ENCODE peak calls at places on chromosomes 11 and 22, in nine cellular contexts. Z is upper lobe of right lung, P is spleen, H is IMR-90, X is uterus, Y is GM23338, V is HFFc6, U is tibial artery, F is Calu3. N is an unnamed sample.
A peak's percentile ranks its signal among the peaks of the same experiment; 100 is the strongest.

GRCh38 chr11:13010737-13011342 is 1.7 kb downstream of the RASSF10 start:
- DNase-seq in Z (peak; percentile 69), P (no peak), H (no peak), X (no peak), Y (peak; percentile 51), V (no peak), U (no peak), F (peak; percentile 27), N (peak; percentile 68)

GRCh38 chr11:23143031-23143430 is 282.8 kb upstream of the CCDC179 start:
- DNase-seq in Z (no peak), P (no peak), H (peak; percentile 44), X (no peak), Y (no peak), V (no peak), U (no peak), F (no peak), N (no peak)

GRCh38 chr11:15519124-15519791 is 404.5 kb downstream of the INSC start:
- DNase-seq in Z (no peak), P (no peak), H (no peak), X (no peak), Y (no peak), V (no peak), U (no peak), F (no peak), N (no peak)

GRCh38 chr11:90639687-90640086 is 416.8 kb upstream of the CHORDC1 start:
- DNase-seq in Z (no peak), P (no peak), H (no peak), X (no peak), Y (peak; percentile 38), V (no peak), U (no peak), F (peak; percentile 3), N (no peak)

GRCh38 chr11:17473071-17473744 is 3.4 kb downstream of the ABCC8 start:
- DNase-seq in Z (no peak), P (no peak), H (peak; percentile 7), X (no peak), Y (peak; percentile 95), V (peak; percentile 48), U (no peak), F (peak; percentile 57), N (no peak)

GRCh38 chr22:39284983-39285382 is 34.4 kb downstream of the RPL3 start:
- DNase-seq in Z (no peak), P (no peak), H (no peak), X (no peak), Y (no peak), V (no peak), U (no peak), F (no peak), N (no peak)

GRCh38 chr22:17198188-17199130 is 20.8 kb downstream of the ADA2 start:
- DNase-seq in Z (no peak), P (no peak), H (no peak), X (peak; percentile 22), Y (peak; percentile 98), V (no peak), U (no peak), F (no peak), N (peak; percentile 74)

GRCh38 chr11:72221386-72221785 is 3.2 kb upstream of the INPPL1 start:
- DNase-seq in Z (no peak), P (peak; percentile 81), H (no peak), X (no peak), Y (no peak), V (no peak), U (no peak), F (no peak), N (peak; percentile 49)

GRCh38 chr11:6617315-6617781 is 1.9 kb downstream of the TPP1 start:
- DNase-seq in Z (no peak), P (peak; percentile 75), H (no peak), X (peak; percentile 18), Y (no peak), V (no peak), U (no peak), F (no peak), N (no peak)

GRCh38 chr11:125903753-125904659 is at the start of gene DDX25:
- DNase-seq in Z (no peak), P (peak; percentile 85), H (no peak), X (no peak), Y (peak; percentile 88), V (no peak), U (no peak), F (no peak), N (peak; percentile 76)

GRCh38 chr11:27757953-27758352 is 57.7 kb upstream of the BDNF start:
- DNase-seq in Z (no peak), P (no peak), H (peak; percentile 75), X (no peak), Y (no peak), V (peak; percentile 75), U (no peak), F (no peak), N (no peak)

GRCh38 chr11:44484211-44484610 is 81.3 kb upstream of the CD82 start:
- DNase-seq in Z (no peak), P (no peak), H (peak; percentile 5), X (no peak), Y (peak; percentile 62), V (peak; percentile 27), U (no peak), F (peak; percentile 19), N (no peak)
- TF ChIP-seq CTCF in Z (no peak), P (no peak), H (peak; percentile 39), X (no peak), Y (peak; percentile 54), V (peak; percentile 74), U (no peak), F (no peak), N (peak; percentile 60)

DNA sequence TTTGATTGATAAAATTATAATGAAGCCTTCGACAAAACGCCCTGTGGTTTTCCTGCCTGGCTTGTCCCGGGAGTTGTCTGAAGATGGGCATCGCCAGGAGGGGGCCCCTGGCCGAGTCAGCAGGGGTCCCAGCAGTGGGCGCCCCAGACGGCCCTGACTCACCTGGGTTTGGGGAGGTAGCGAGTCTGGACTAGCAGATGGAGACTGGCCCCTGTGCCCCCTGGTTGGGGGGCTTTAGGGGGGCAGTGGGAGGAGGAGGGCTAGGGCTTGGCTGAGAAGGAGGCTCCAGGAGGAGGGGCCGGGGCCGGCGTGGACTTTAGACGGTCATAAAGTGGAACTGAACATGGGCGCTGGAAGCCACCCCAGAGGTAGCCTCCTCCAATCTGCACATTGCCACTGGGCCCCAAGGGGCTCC is 410 bp upstream of the LIF start:
- DNase-seq in Z (no peak), P (no peak), H (no peak), X (no peak), Y (no peak), V (no peak), U (no peak), F (peak; percentile 62), N (no peak)
- TF ChIP-seq CTCF in Z (no peak), P (no peak), H (no peak), X (no peak), Y (no peak), V (no peak), U (no peak), F (no peak), N (no peak)

GRCh38 chr22:42292726-42293520 is 22.5 kb upstream of the TCF20 start:
- DNase-seq in Z (no peak), P (no peak), H (no peak), X (no peak), Y (no peak), V (no peak), U (no peak), F (no peak), N (no peak)
- TF ChIP-seq CTCF in Z (no peak), P (no peak), H (no peak), X (no peak), Y (no peak), V (no peak), U (no peak), F (no peak), N (no peak)

DNA sequence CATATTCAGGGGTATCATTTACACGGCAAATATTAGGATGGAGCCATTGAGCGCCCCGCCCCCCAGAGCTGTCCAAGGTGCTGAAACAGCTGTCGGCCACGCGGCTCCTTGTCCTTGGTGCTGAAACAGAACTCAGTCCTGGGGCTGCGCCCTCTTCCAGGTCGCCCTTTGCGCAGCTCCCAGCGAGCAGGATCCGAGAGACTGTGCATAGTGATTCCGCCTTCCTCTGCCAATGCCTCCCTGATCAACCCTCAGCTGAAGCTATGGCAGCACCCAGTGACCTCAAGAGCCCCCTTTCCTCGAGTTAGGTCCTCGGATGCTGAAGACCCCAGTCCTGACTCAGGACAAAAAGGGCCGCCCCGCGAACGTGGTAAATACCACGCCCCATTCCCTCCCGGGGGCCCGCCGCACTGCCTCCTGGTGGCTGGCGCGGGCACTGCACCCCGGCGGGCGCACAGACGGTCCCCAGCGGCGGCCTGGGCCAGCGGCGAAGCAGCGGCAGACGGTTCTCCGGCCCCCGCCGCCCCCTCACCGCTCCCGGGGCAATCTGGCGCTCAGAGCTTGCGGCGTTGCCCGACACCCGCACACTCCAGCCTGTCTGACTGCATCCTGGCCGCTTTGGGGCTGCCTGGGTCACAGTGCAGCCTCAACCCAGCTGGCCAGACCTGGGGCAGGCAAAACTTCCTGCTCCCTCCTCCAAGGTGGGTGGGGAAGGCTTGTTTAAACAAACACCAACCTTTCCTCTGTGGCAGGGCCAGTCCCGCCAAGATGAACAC is 13.4 kb downstream of the SYT7 start:
- DNase-seq in Z (peak; percentile 86), P (peak; percentile 85), H (peak; percentile 73), X (peak; percentile 58), Y (peak; percentile 92), V (peak; percentile 43), U (peak; percentile 63), F (peak; percentile 86), N (peak; percentile 91)
- TF ChIP-seq CTCF in Z (peak; percentile 35), P (no peak), H (peak; percentile 39), X (no peak), Y (peak; percentile 83), V (peak; percentile 84), U (no peak), F (peak; percentile 84), N (peak; percentile 97)

DNA sequence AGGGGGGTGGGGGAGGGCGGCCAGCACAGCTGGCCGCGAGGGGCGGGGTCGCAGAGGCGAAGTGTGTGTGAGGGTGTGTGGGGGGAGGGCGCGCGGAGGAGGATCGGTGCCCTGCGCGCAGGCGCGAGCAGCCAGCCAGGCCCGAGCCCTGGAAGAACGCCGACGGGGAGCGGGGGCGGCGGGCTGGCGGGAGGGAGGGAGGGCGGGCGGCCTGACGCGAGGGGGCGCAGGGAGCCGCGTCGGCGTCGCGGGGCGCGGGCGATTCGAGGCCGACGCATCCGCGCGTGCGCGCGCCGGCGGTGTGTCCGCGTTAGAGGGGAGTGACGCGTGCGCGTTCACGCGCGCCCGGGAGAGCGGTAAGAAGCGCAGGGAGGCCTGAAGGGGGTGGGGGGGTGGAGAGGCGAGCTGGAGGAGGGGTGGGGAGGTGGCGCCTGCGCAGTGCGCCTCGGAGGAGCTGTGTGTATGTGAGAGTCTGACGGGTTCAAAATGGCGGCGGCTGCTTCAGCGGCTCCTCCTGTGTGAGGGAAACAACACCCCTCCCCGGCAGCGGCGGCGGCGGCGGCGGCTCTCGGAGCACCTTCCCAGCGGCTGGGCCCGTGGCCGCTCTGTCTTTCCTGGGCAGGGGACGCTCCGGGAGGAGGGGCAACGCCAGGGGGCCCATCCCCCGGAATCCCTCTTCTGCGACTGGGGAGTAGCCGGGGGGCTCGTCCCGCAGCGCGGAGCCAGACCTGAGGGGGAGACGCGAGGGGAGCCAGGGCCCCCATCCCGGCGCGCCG is at the start of gene KDM2A:
- DNase-seq in Z (peak; percentile 100), P (peak; percentile 100), H (peak; percentile 99), X (peak; percentile 99), Y (peak; percentile 97), V (peak; percentile 96), U (peak; percentile 99), F (peak; percentile 96), N (peak; percentile 99)
- TF ChIP-seq CTCF in Z (peak; percentile 29), P (no peak), H (peak; percentile 22), X (peak; percentile 29), Y (no peak), V (peak; percentile 72), U (peak; percentile 6), F (peak; percentile 67), N (no peak)

N was measured in type B pancreatic cell.